ENCODE peak calls at places on chromosomes 2 and 18, in nine cellular contexts. W, J, M, C, D, Q, T, U and A are unnamed samples.

GRCh38 chr2:121173112-121173511 is 111.9 kb downstream of the TFCP2L1 start:
- DNase-seq in W (peak; percentile 41), J (no peak), M (no peak), C (no peak), D (no peak), Q (no peak), T (peak; percentile 83), U (no peak), A (no peak)

GRCh38 chr2:226795281-226796011 is 4.2 kb downstream of the IRS1 start:
- DNase-seq in W (no peak), J (no peak), M (peak; percentile 50), C (no peak), D (peak; percentile 42), Q (no peak), T (no peak), U (peak; percentile 79), A (no peak)

GRCh38 chr2:118881490-118882129 is 34.2 kb upstream of the EN1 start:
- DNase-seq in W (peak; percentile 8), J (no peak), M (peak; percentile 76), C (peak; percentile 20), D (peak; percentile 88), Q (peak; percentile 35), T (peak; percentile 75), U (peak; percentile 81), A (peak; percentile 88)

GRCh38 chr2:36967236-36967876 is 1.0 kb upstream of the STRN start:
- DNase-seq in W (no peak), J (no peak), M (peak; percentile 76), C (no peak), D (no peak), Q (no peak), T (peak; percentile 8), U (no peak), A (no peak)

GRCh38 chr2:129103922-129104878 is 785.5 kb upstream of the HS6ST1 start:
- DNase-seq in W (no peak), J (no peak), M (no peak), C (no peak), D (no peak), Q (no peak), T (no peak), U (no peak), A (no peak)

GRCh38 chr2:112183327-112184025 is 45.3 kb downstream of the FBLN7 start:
- DNase-seq in W (no peak), J (no peak), M (no peak), C (no peak), D (no peak), Q (no peak), T (no peak), U (no peak), A (no peak)

GRCh38 chr18:10419420-10420103 is 34.9 kb upstream of the APCDD1 start:
- DNase-seq in W (no peak), J (no peak), M (no peak), C (no peak), D (no peak), Q (peak; percentile 19), T (no peak), U (no peak), A (no peak)

GRCh38 chr2:80326214-80326613 is 21.7 kb upstream of the LRRTM1 start:
- DNase-seq in W (no peak), J (peak; percentile 26), M (no peak), C (no peak), D (no peak), Q (peak; percentile 44), T (peak; percentile 53), U (no peak), A (no peak)

GRCh38 chr2:10688921-10689807 is 611 bp downstream of the NOL10 start:
- DNase-seq in W (no peak), J (no peak), M (no peak), C (no peak), D (peak; percentile 12), Q (no peak), T (peak; percentile 7), U (no peak), A (peak; percentile 22)

GRCh38 chr2:43136862-43137261 is 89.5 kb downstream of the ZFP36L2 start:
- DNase-seq in W (no peak), J (no peak), M (no peak), C (no peak), D (no peak), Q (no peak), T (no peak), U (peak; percentile 87), A (no peak)

GRCh38 chr2:201938151-201938815 is 95.4 kb upstream of the FZD7 start:
- DNase-seq in W (no peak), J (no peak), M (no peak), C (no peak), D (peak; percentile 60), Q (peak; percentile 15), T (no peak), U (no peak), A (no peak)

GRCh38 chr2:27527182-27527581 is 30.5 kb downstream of the GCKR start:
- DNase-seq in W (no peak), J (no peak), M (no peak), C (no peak), D (peak; percentile 7), Q (peak; percentile 39), T (peak; percentile 20), U (no peak), A (no peak)

GRCh38 chr18:12883003-12883683 is 894 bp downstream of the PTPN2 start:
- DNase-seq in W (no peak), J (no peak), M (no peak), C (no peak), D (peak; percentile 16), Q (no peak), T (peak; percentile 17), U (no peak), A (no peak)

GRCh38 chr2:127067620-127068350 is 39.2 kb downstream of the BIN1 start:
- DNase-seq in W (no peak), J (no peak), M (peak; percentile 82), C (peak; percentile 83), D (peak; percentile 72), Q (peak; percentile 65), T (peak; percentile 76), U (peak; percentile 90), A (peak; percentile 95)

GRCh38 chr18:13376841-13377351 is 158.3 kb downstream of the LDLRAD4 start:
- DNase-seq in W (no peak), J (no peak), M (no peak), C (no peak), D (no peak), Q (no peak), T (no peak), U (no peak), A (no peak)

GRCh38 chr2:68726608-68727367 is 7.8 kb upstream of the ARHGAP25 start:
- DNase-seq in W (no peak), J (no peak), M (no peak), C (no peak), D (no peak), Q (no peak), T (no peak), U (peak; percentile 91), A (no peak)

GRCh38 chr2:217510790-217511291 is 492.0 kb downstream of the TNS1 start:
- DNase-seq in W (peak; percentile 84), J (peak; percentile 57), M (peak; percentile 54), C (peak; percentile 26), D (peak; percentile 76), Q (peak; percentile 93), T (peak; percentile 79), U (no peak), A (peak; percentile 67)
- TF ChIP-seq CTCF in W (peak; percentile 74), J (peak; percentile 60), M (peak; percentile 68), C (peak; percentile 85), D (peak; percentile 79), Q (peak; percentile 73), T (peak; percentile 80), U (peak; percentile 73), A (no peak)

GRCh38 chr2:195533771-195534642 is 123.0 kb upstream of the SLC39A10 start:
- DNase-seq in W (peak; percentile 83), J (peak; percentile 82), M (no peak), C (peak; percentile 70), D (no peak), Q (peak; percentile 94), T (peak; percentile 91), U (peak; percentile 80), A (no peak)
- TF ChIP-seq CTCF in W (peak; percentile 25), J (peak; percentile 8), M (no peak), C (no peak), D (no peak), Q (no peak), T (no peak), U (no peak), A (no peak)

GRCh38 chr2:223459328-223459939 is 142.7 kb downstream of the SCG2 start:
- DNase-seq in W (no peak), J (no peak), M (no peak), C (no peak), D (no peak), Q (peak; percentile 57), T (peak; percentile 49), U (no peak), A (no peak)
- TF ChIP-seq CTCF in W (no peak), J (peak; percentile 30), M (peak; percentile 37), C (peak; percentile 62), D (peak; percentile 25), Q (peak; percentile 35), T (peak; percentile 47), U (no peak), A (no peak)

DNA sequence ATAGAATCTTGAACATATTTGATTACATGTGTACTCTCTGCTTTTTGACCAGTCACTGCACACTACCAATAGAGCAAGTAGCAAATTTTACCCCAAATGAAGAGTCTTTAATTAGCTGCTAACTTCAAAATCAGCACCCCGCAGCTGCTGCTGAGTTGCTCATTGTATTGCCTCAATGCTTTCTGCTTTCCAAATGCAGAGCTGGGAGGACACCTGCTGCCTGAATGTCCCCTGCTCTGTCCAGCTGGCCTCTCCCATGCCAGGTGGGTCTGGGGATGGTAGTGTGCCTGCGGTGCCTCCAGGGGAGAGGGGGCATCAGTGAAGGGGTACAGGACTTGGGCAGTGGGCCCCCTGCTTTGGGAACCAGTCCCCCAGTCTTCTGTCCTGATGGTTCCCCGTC is 184.8 kb downstream of the PRKCE start:
- DNase-seq in W (no peak), J (no peak), M (no peak), C (no peak), D (no peak), Q (no peak), T (no peak), U (no peak), A (no peak)
- TF ChIP-seq CTCF in W (no peak), J (no peak), M (no peak), C (no peak), D (no peak), Q (no peak), T (no peak), U (no peak), A (no peak)

GRCh38 chr2:61176755-61177726 is 15.1 kb downstream of the C2orf74 start:
- DNase-seq in W (peak; percentile 70), J (peak; percentile 42), M (peak; percentile 96), C (peak; percentile 89), D (peak; percentile 96), Q (peak; percentile 89), T (peak; percentile 93), U (peak; percentile 99), A (peak; percentile 89)
- TF ChIP-seq CTCF in W (no peak), J (no peak), M (peak; percentile 17), C (peak; percentile 24), D (no peak), Q (no peak), T (no peak), U (peak; percentile 44), A (peak; percentile 40)

DNA sequence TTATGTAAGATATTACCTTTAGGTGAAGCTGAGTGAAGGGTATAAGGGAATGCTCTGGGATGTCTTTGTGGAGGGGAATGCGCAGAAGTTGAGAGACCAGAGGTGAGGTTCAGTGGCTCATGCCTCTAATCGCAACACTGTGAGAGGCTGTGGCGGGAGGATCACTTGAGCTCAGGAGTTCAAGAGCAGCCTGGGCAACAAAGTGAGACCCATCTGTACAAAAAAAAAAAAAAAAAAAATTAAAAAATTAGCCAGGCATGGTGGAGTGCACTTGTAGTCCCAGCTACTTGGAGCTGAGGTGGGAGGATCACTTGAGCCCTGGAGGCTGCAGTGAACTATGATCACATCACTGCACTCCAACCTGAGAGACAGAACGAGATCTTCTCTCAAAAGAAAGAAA is 57.3 kb upstream of the SP3 start:
- DNase-seq in W (no peak), J (no peak), M (no peak), C (no peak), D (no peak), Q (no peak), T (no peak), U (no peak), A (no peak)
- TF ChIP-seq CTCF in W (no peak), J (no peak), M (no peak), C (no peak), D (no peak), Q (no peak), T (no peak), U (no peak), A (no peak)